ENCODE peak calls at places on chromosomes 4 and X, in four cellular contexts. O, G, Q and Z are unnamed samples.
A peak's percentile ranks its signal among the peaks of the same experiment; 100 is the strongest.

GRCh38 chr4:187088070-187088799 is 364.6 kb upstream of the FAT1 start:
- DNase-seq in O (no peak), G (no peak), Q (no peak), Z (no peak)

GRCh38 chr4:186501554-186501953 is 53.8 kb downstream of the MTNR1A start:
- DNase-seq in O (no peak), G (no peak), Q (no peak), Z (no peak)

GRCh38 chrX:49858341-49858740 is 20.9 kb upstream of the USP27X start:
- DNase-seq in O (no peak), G (no peak), Q (no peak), Z (no peak)

GRCh38 chr4:139501531-139502311 is 47.8 kb downstream of the RAB33B start:
- DNase-seq in O (no peak), G (no peak), Q (no peak), Z (no peak)

GRCh38 chr4:53905935-53906377 is 158.4 kb downstream of the CHIC2 start:
- DNase-seq in O (peak; percentile 64), G (no peak), Q (peak; percentile 73), Z (no peak)

GRCh38 chr4:84718699-84719098 is 135.8 kb downstream of the CDS1 start:
- DNase-seq in O (no peak), G (no peak), Q (no peak), Z (no peak)

GRCh38 chr4:122500852-122501501 is 44.5 kb upstream of the IL2 start:
- DNase-seq in O (no peak), G (no peak), Q (no peak), Z (no peak)

GRCh38 chr4:7414046-7414445 is 20.7 kb downstream of the PSAPL1 start:
- DNase-seq in O (no peak), G (no peak), Q (no peak), Z (no peak)

GRCh38 chr4:55444822-55445221 is 49.1 kb downstream of the TMEM165 start:
- DNase-seq in O (no peak), G (no peak), Q (peak; percentile 23), Z (peak; percentile 30)

GRCh38 chr4:177696438-177696966 is 254.3 kb upstream of the AGA start:
- DNase-seq in O (peak; percentile 6), G (no peak), Q (no peak), Z (no peak)

GRCh38 chrX:67555578-67556203 is 11.9 kb downstream of the AR start:
- DNase-seq in O (peak; percentile 19), G (peak; percentile 57), Q (peak; percentile 26), Z (no peak)

GRCh38 chr4:42151568-42152506 is 618 bp downstream of the BEND4 start:
- DNase-seq in O (peak; percentile 26), G (no peak), Q (peak; percentile 72), Z (no peak)

GRCh38 chr4:10256203-10256602 is 139.6 kb upstream of the WDR1 start:
- DNase-seq in O (no peak), G (peak; percentile 30), Q (no peak), Z (no peak)

GRCh38 chr4:972651-973424 is 531 bp downstream of the DGKQ start:
- DNase-seq in O (peak; percentile 57), G (no peak), Q (no peak), Z (peak; percentile 14)

GRCh38 chr4:64784125-64784524 is 374.9 kb upstream of the TECRL start:
- DNase-seq in O (no peak), G (no peak), Q (no peak), Z (no peak)

GRCh38 chrX:16856744-16857143 is 13.4 kb downstream of the RBBP7 start:
- DNase-seq in O (no peak), G (no peak), Q (no peak), Z (no peak)

GRCh38 chrX:16851827-16852226 is 18.3 kb downstream of the RBBP7 start:
- DNase-seq in O (no peak), G (no peak), Q (no peak), Z (no peak)

GRCh38 chrX:16853537-16853936 is 16.6 kb downstream of the RBBP7 start:
- DNase-seq in O (no peak), G (no peak), Q (no peak), Z (no peak)

GRCh38 chrX:16852617-16853179 is 17.5 kb downstream of the RBBP7 start:
- DNase-seq in O (no peak), G (no peak), Q (no peak), Z (no peak)

DNA sequence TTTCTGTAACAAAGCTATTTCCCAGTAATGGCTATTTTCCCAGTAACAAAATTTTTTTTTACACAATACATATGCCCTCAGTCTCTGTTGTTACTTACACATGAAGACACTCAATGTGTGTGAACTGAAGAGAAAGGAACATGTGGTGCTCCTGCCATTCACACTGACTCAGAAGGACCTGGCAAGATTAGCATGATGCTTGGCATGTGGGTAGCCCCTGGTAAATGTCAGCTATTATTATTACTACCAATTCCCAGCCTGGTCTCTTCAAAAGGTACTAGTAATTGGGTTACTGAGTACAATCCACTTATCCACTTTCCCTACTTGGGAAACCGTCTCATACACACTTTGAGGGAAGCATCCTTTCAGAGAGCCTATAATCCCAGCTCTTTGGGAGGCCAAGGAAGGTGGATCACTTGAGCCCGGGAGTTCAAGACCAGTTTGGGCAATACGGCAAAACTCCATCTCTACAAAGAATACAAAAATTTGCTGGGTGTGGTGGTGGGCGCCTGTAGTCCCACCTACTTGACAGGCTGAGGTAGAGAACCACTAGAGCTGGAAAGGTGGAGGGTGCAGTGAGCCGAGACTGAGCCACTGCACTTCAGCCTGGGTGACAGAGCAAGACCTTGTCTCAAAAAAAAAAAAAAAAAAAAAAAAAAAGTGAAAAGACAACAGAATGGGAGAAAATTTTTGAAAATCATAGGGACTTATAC is 14.6 kb downstream of the RBBP7 start:
- DNase-seq in O (no peak), G (no peak), Q (no peak), Z (no peak)
- H3K36me3 ChIP-seq in O (no peaks in the 10 kb centered on the region), G (peaks cover 14% of the 10 kb centered on the region), Q (peaks cover 75% of the 10 kb centered on the region), Z (peaks cover 66% of the 10 kb centered on the region)

GRCh38 chrX:107561468-107562215 is 66.7 kb upstream of the PRPS1 start:
- DNase-seq in O (no peak), G (no peak), Q (no peak), Z (no peak)
- H3K4me3 ChIP-seq in O (no peak overlapping the region), G (no peak overlapping the region), Q (no peak overlapping the region), Z (no peak overlapping the region)

DNA sequence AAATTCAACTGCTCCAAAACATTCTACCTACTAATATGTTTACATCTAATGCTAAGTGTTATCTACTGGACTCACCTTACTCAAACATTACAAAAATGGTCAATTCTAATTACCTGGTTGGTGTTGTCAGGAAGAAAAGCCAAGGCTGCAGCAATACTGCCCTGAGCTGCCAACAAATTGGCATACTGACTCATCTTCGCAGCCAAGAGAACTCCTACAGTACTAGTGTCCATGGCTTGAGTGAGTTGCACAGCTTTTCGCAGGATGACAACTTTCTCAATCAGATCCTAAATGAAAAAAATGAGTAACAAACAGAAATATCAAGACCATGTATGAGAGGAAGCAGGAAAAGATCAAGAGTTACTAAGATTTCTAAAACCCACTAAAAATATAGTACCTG is 39.6 kb downstream of the SEC31A start:
- DNase-seq in O (no peak), G (no peak), Q (no peak), Z (no peak)
- H3K36me3 ChIP-seq in O (peaks cover 6% of the 10 kb centered on the region), G (peaks cover 44% of the 10 kb centered on the region), Q (peaks cover 78% of the 10 kb centered on the region), Z (peaks cover 97% of the 10 kb centered on the region)

GRCh38 chrX:154979671-154980070 is 42.9 kb downstream of the F8 start:
- DNase-seq in O (no peak), G (no peak), Q (no peak), Z (no peak)

GRCh38 chrX:154986826-154987575 is 35.5 kb downstream of the F8 start:
- DNase-seq in O (no peak), G (no peak), Q (no peak), Z (no peak)

GRCh38 chrX:154980330-154981115 is 42.0 kb downstream of the F8 start:
- DNase-seq in O (peak; percentile 71), G (peak; percentile 69), Q (peak; percentile 66), Z (peak; percentile 60)

GRCh38 chrX:154981116-154981411 is 41.5 kb downstream of the F8 start:
- DNase-seq in O (no peak), G (no peak), Q (no peak), Z (no peak)
- H3K4me3 ChIP-seq in O (no peak overlapping the region), G (no peak overlapping the region), Q (no peak overlapping the region), Z (no peak overlapping the region)

DNA sequence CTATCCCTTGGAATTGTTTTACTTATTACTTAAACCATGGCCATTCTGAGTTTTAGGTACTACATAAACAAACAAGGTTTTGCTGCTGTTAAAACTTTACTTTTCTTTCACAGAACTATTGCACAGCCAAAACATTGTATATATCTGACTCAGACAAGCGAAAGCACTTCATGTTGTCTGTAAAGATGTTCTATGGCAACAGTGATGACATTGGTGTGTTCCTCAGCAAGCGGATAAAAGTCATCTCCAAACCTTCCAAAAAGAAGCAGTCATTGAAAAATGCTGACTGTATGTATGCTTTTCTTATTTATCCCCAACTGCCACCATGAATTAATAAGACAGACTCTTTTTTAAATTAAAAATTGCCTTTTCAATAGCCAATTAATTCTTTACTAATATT is 69.8 kb downstream of the CCKAR start:
- DNase-seq in O (no peak), G (no peak), Q (no peak), Z (peak; percentile 36)
- H3K36me3 ChIP-seq in O (no peaks in the 10 kb centered on the region), G (peaks cover 10% of the 10 kb centered on the region), Q (peaks cover 21% of the 10 kb centered on the region), Z (peaks cover 13% of the 10 kb centered on the region)

GRCh38 chr4:87129681-87130080 is 90.7 kb downstream of the KLHL8 start:
- DNase-seq in O (no peak), G (no peak), Q (no peak), Z (no peak)
- H3K4me3 ChIP-seq in O (no peak overlapping the region), G (no peak overlapping the region), Q (no peak overlapping the region), Z (no peak overlapping the region)

GRCh38 chr4:5801696-5802095 is 90.7 kb downstream of the EVC start:
- DNase-seq in O (no peak), G (no peak), Q (no peak), Z (no peak)
- H3K36me3 ChIP-seq in O (no peaks in the 10 kb centered on the region), G (no peaks in the 10 kb centered on the region), Q (peaks cover 7% of the 10 kb centered on the region), Z (peaks cover 2% of the 10 kb centered on the region)

GRCh38 chr4:98639523-98639922 is 18.9 kb downstream of the TSPAN5 start:
- DNase-seq in O (no peak), G (no peak), Q (no peak), Z (no peak)
- H3K4me3 ChIP-seq in O (no peak overlapping the region), G (no peak overlapping the region), Q (no peak overlapping the region), Z (no peak overlapping the region)

DNA sequence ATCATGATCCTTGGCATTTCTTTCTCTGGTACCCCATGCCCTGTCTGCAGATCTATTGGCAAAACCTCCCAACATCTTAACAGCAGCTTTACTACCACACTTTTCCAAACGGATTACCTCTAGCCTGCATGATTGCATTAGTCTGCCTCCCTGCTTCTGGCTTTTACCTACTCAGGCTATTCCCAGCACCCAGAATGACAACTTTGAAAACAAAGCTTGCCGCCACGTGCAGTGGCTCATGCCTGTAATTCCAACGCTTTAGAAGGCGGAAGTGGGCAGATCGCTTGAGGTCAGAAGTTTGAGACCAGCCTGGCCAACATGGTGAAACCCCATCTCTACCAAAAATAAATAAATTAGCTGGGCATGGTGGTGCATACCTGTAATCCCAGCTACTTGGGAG is 60.2 kb downstream of the UBE2K start:
- DNase-seq in O (no peak), G (no peak), Q (no peak), Z (no peak)
- H3K36me3 ChIP-seq in O (no peaks in the 10 kb centered on the region), G (peaks cover 12% of the 10 kb centered on the region), Q (peaks cover 39% of the 10 kb centered on the region), Z (peaks cover 17% of the 10 kb centered on the region)